ENCODE peak calls at places on chromosomes 12 and 14, in four cellular contexts. N is IMR-90, E is fibroblast of the aortic adventitia, C is Peyer's patch. D is an unnamed sample.

GRCh38 chr12:130765186-130765659 is 49.1 kb upstream of the RIMBP2 start:
- DNase-seq in N (peak; percentile 15), E (peak; percentile 9), C (no peak), D (no peak)

GRCh38 chr14:25150401-25150800 is 100.5 kb upstream of the STXBP6 start:
- DNase-seq in N (peak; percentile 10), E (peak; percentile 11), C (no peak), D (no peak)

GRCh38 chr12:89349814-89350213 is 2.5 kb downstream of the DUSP6 start:
- DNase-seq in N (peak; percentile 81), E (peak; percentile 73), C (no peak), D (no peak)

GRCh38 chr12:18135509-18135908 is 45.5 kb upstream of the RERGL start:
- DNase-seq in N (no peak), E (peak; percentile 89), C (no peak), D (no peak)

GRCh38 chr12:90958995-90959394 is 4.0 kb upstream of the CCER1 start:
- DNase-seq in N (peak; percentile 31), E (peak; percentile 52), C (no peak), D (no peak)

GRCh38 chr14:30532264-30532663 is 26.7 kb upstream of the G2E3 start:
- DNase-seq in N (no peak), E (peak; percentile 4), C (no peak), D (no peak)

GRCh38 chr12:92506460-92506859 is 196.3 kb upstream of the PLEKHG7 start:
- DNase-seq in N (no peak), E (no peak), C (no peak), D (no peak)

GRCh38 chr12:130764475-130765185 is 48.5 kb upstream of the RIMBP2 start:
- DNase-seq in N (peak; percentile 33), E (peak; percentile 30), C (no peak), D (no peak)

GRCh38 chr12:124827588-124828184 is 36.0 kb downstream of the SCARB1 start:
- DNase-seq in N (no peak), E (no peak), C (peak; percentile 73), D (no peak)

GRCh38 chr14:68392393-68393085 is 400.3 kb downstream of the ZFP36L1 start:
- DNase-seq in N (no peak), E (no peak), C (peak; percentile 66), D (no peak)

GRCh38 chr12:22543246-22544037 is 900 bp downstream of the C2CD5 start:
- DNase-seq in N (peak; percentile 8), E (peak; percentile 20), C (peak; percentile 89), D (no peak)

DNA sequence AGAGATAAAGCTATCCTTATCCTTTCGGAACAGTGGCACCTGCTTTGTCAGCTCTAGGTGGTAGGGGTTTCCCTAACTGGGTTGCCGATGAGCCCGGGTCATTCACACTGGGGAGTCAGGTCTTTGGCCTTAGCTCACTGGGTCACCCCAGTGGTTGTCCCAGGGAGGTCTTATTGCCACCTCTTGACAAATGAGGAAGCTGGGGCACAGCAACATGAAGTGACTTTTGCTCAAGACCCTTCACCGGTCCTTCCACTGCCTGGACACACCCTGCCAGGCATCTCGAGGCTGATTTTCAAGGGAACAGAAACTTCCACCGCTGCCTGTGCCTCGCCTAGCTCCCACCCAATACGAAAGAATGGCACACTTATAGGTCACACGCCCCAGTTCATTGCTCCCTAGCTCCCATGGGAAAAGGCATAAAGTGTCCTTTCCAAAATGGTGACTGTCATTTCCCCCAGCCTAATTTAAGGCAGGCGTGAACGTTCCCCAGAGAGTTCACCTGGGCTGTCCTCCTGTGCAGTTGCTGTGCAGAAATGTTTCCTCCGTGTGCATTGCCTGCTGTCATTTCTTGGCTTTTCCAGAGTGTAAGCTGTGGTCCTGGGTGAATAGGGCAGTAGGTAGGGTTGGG is 156.1 kb upstream of the CCND2 start:
- DNase-seq in N (no peak), E (no peak), C (no peak), D (no peak)
- TF ChIP-seq CTCF in N (no peak), E (no peak), C (no peak), D (no peak)

DNA sequence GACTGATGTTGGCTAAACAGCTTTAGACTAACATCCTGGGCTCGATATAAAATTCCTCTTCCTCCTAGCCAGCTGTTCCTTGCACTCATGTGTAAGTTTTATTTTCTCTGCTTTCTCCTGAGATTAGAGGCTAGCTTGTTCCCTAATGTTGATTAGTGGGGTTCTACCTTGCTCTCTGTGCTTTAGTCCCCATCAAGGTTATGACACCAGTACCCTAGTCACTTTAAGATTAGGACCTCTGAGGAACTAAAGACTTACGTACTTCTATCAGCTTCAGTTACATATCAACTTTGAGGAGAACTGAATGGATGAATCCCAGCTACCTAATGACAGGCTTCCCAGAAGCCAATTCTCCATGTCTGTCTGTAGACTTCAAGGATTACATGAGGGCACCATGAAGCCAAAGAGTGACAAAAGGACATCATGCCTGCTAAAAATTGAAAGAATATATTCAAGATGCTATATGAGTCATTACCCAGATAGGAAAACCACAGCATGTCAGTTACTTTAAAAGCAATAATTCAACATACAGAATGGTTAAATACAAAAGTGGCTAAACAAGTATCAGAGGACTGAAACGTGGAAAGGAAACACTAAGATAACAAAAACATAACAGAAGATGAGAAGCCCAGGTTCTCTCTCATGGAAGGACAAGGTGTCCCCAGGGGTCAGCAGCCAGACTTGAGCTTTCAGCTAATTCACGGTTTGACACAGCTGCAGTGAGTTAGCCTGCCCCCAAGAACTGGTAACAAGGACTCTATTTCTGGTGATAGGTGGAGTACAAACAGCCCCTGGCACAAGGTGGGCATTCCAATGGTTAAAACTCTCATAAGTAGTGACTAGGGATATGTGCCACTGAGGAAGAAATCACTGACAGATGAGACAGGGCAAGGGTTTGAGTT is 20.4 kb downstream of the ADAM20 start:
- DNase-seq in N (no peak), E (no peak), C (no peak), D (no peak)
- TF ChIP-seq CTCF in N (no peak), E (no peak), C (no peak), D (no peak)

GRCh38 chr14:33811731-33812130 is 139.1 kb downstream of the EGLN3 start:
- DNase-seq in N (no peak), E (no peak), C (no peak), D (no peak)

GRCh38 chr14:33812181-33812580 is 138.7 kb downstream of the EGLN3 start:
- DNase-seq in N (no peak), E (no peak), C (no peak), D (no peak)

GRCh38 chr14:33810308-33810707 is 140.6 kb downstream of the EGLN3 start:
- DNase-seq in N (no peak), E (no peak), C (no peak), D (no peak)

GRCh38 chr14:33812596-33812995 is 138.3 kb downstream of the EGLN3 start:
- DNase-seq in N (no peak), E (no peak), C (no peak), D (no peak)

GRCh38 chr14:33814010-33814409 is 136.9 kb downstream of the EGLN3 start:
- DNase-seq in N (no peak), E (no peak), C (no peak), D (no peak)
- TF ChIP-seq CTCF in N (no peak), E (no peak), C (no peak), D (no peak)

GRCh38 chr12:57380300-57380699 is 50.5 kb downstream of the R3HDM2 start:
- DNase-seq in N (no peak), E (no peak), C (no peak), D (no peak)

GRCh38 chr12:57381693-57382220 is 49.1 kb downstream of the R3HDM2 start:
- DNase-seq in N (peak; percentile 59), E (no peak), C (no peak), D (no peak)

GRCh38 chr12:57372233-57372632 is 58.6 kb downstream of the R3HDM2 start:
- DNase-seq in N (peak; percentile 78), E (peak; percentile 89), C (no peak), D (no peak)

GRCh38 chr12:57377103-57377840 is 53.6 kb downstream of the R3HDM2 start:
- DNase-seq in N (no peak), E (peak; percentile 48), C (no peak), D (no peak)
- TF ChIP-seq CTCF in N (no peak), E (no peak), C (no peak), D (no peak)

GRCh38 chr14:101912841-101913240 is 51.5 kb upstream of the DYNC1H1 start:
- DNase-seq in N (no peak), E (no peak), C (no peak), D (no peak)
- TF ChIP-seq CTCF in N (no peak), E (no peak), C (no peak), D (no peak)

GRCh38 chr12:67752226-67752732 is 103.7 kb downstream of the DYRK2 start:
- DNase-seq in N (peak; percentile 58), E (no peak), C (no peak), D (no peak)
- TF ChIP-seq CTCF in N (no peak), E (no peak), C (no peak), D (no peak)

DNA sequence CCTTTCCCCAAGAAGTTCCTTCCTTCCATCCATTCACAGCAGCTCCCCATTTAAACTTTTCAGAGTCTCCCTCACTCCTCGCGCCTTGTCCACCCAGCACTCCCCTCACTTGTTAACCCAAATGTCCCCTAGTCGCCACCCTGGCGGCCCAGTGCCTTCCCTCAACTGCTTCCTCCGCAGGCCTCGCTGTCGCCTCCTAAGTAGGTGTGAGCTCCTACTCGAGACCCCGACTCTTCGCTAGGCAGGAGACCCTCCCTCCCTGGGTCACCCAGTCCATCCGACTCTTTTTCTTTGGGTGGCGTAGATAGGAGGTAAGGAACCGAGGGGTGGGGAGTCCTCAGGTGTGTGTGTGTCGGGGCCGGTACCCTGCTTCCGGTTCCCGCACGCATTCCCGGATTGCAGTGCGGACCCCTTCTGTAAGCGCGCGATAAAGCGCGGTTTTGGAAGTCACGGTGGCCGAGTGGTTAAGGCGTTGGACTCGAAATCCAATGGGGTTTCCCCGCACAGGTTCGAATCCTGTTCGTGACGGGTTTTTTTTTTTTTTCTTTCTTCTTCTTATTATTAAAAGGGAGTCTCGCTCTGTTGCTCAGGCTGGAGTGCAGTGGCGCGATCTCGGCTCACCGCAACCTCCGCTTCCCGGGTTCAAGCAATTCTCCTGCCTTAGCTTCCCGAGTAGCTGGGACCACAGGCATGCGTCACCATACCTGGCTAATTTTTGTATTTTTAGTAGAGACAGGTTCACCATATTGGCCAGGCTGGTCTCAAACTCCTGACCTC is 823 bp upstream of the SMARCC2 start:
- DNase-seq in N (peak; percentile 85), E (peak; percentile 89), C (peak; percentile 89), D (no peak)
- TF ChIP-seq CTCF in N (no peak), E (no peak), C (no peak), D (no peak)